ENCODE peak calls at places on chromosomes 7 and 10, in ten cellular contexts. One of them, this sample, is unnamed.

GRCh38 chr10:62002753-62003152 is 101.3 kb downstream of the ARID5B start:
- DNase-seq in neural progenitor cell: no peak
- DNase-seq in A549: no peak
- DNase-seq in HCT116: no peak
- DNase-seq in HFF-Myc: no peak
- DNase-seq in AG04450: no peak
- DNase-seq in foreskin fibroblast: no peak
- DNase-seq in cardiac muscle cell: no peak
- DNase-seq in right cardiac atrium: no peak
- DNase-seq in kidney: no peak
- DNase-seq in this sample: no peak

GRCh38 chr7:98434087-98434486 is 33.2 kb upstream of the BAIAP2L1 start:
- DNase-seq in cardiac muscle cell: no peak
- DNase-seq in right cardiac atrium: no peak
- DNase-seq in foreskin fibroblast: no peak
- DNase-seq in kidney: no peak
- DNase-seq in AG04450: no peak
- DNase-seq in HCT116: no peak
- DNase-seq in A549: no peak
- DNase-seq in neural progenitor cell: no peak
- DNase-seq in HFF-Myc: no peak
- DNase-seq in this sample: no peak

GRCh38 chr10:44983066-44983894 is 4.7 kb upstream of the DEPP1 start:
- DNase-seq in A549: no peak
- DNase-seq in kidney: peak
- DNase-seq in HCT116: no peak
- DNase-seq in right cardiac atrium: peak
- DNase-seq in foreskin fibroblast: no peak
- DNase-seq in AG04450: no peak
- DNase-seq in cardiac muscle cell: no peak
- DNase-seq in HFF-Myc: no peak
- DNase-seq in neural progenitor cell: no peak
- DNase-seq in this sample: no peak

GRCh38 chr7:139232893-139233292 is 1.9 kb downstream of the UBN2 start:
- DNase-seq in HCT116: no peak
- DNase-seq in kidney: no peak
- DNase-seq in AG04450: peak
- DNase-seq in foreskin fibroblast: no peak
- DNase-seq in neural progenitor cell: no peak
- DNase-seq in right cardiac atrium: no peak
- DNase-seq in cardiac muscle cell: no peak
- DNase-seq in HFF-Myc: no peak
- DNase-seq in A549: no peak
- DNase-seq in this sample: no peak

GRCh38 chr7:29955799-29956476 is 33.7 kb downstream of the SCRN1 start:
- DNase-seq in right cardiac atrium: no peak
- DNase-seq in cardiac muscle cell: no peak
- DNase-seq in foreskin fibroblast: no peak
- DNase-seq in neural progenitor cell: no peak
- DNase-seq in kidney: no peak
- DNase-seq in A549: no peak
- DNase-seq in HFF-Myc: no peak
- DNase-seq in AG04450: no peak
- DNase-seq in HCT116: no peak
- DNase-seq in this sample: no peak

GRCh38 chr7:104843198-104843597 is 170.8 kb upstream of the KMT2E start:
- DNase-seq in AG04450: no peak
- DNase-seq in right cardiac atrium: no peak
- DNase-seq in neural progenitor cell: no peak
- DNase-seq in foreskin fibroblast: no peak
- DNase-seq in HCT116: no peak
- DNase-seq in A549: no peak
- DNase-seq in HFF-Myc: no peak
- DNase-seq in cardiac muscle cell: no peak
- DNase-seq in kidney: no peak
- DNase-seq in this sample: no peak

GRCh38 chr10:50625663-50626062 is 1.9 kb upstream of the SGMS1 start:
- DNase-seq in HFF-Myc: no peak
- DNase-seq in right cardiac atrium: no peak
- DNase-seq in cardiac muscle cell: peak
- DNase-seq in AG04450: no peak
- DNase-seq in foreskin fibroblast: no peak
- DNase-seq in neural progenitor cell: peak
- DNase-seq in A549: no peak
- DNase-seq in kidney: no peak
- DNase-seq in HCT116: no peak
- DNase-seq in this sample: no peak

GRCh38 chr10:84523509-84523908 is 195.1 kb downstream of the CCSER2 start:
- DNase-seq in right cardiac atrium: no peak
- DNase-seq in A549: no peak
- DNase-seq in neural progenitor cell: peak
- DNase-seq in HCT116: no peak
- DNase-seq in kidney: no peak
- DNase-seq in foreskin fibroblast: no peak
- DNase-seq in cardiac muscle cell: peak
- DNase-seq in AG04450: no peak
- DNase-seq in HFF-Myc: no peak
- DNase-seq in this sample: peak

GRCh38 chr10:43186150-43186549 is 47.9 kb downstream of the CSGALNACT2 start:
- DNase-seq in right cardiac atrium: no peak
- DNase-seq in A549: no peak
- DNase-seq in HCT116: no peak
- DNase-seq in cardiac muscle cell: no peak
- DNase-seq in AG04450: no peak
- DNase-seq in kidney: no peak
- DNase-seq in foreskin fibroblast: no peak
- DNase-seq in neural progenitor cell: no peak
- DNase-seq in HFF-Myc: no peak
- DNase-seq in this sample: no peak

DNA sequence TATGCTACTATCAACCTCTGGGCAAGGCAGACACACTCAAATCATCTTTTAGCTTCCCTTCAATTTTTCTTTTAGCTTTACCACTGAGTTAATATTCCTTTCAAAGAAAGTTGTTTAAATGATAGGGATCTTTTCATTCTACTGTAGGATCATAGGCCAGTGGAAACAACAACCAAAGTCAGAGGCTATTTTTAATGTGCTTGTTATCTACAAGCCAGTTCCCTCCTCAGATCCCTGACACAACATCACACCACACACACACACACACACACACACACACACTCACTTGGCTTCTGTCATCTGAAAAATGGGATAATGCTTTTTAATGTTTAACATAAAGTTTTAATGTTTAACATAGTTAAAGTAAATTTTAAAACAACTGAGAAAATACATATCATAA is 106.7 kb upstream of the CAV2 start:
- DNase-seq in AG04450: no peak
- DNase-seq in right cardiac atrium: no peak
- DNase-seq in HFF-Myc: no peak
- DNase-seq in kidney: no peak
- DNase-seq in neural progenitor cell: no peak
- DNase-seq in A549: no peak
- DNase-seq in foreskin fibroblast: no peak
- DNase-seq in HCT116: no peak
- DNase-seq in cardiac muscle cell: no peak
- DNase-seq in this sample: no peak
- H3K4me3 ChIP-seq in AG04450: no peak
- H3K4me3 ChIP-seq in right cardiac atrium: no peak
- H3K4me3 ChIP-seq in HFF-Myc: no peak
- H3K4me3 ChIP-seq in kidney: no peak
- H3K4me3 ChIP-seq in neural progenitor cell: no peak
- H3K4me3 ChIP-seq in A549: no peak
- H3K4me3 ChIP-seq in foreskin fibroblast: no peak
- H3K4me3 ChIP-seq in HCT116: no peak
- H3K4me3 ChIP-seq in cardiac muscle cell: no peak
- H3K4me3 ChIP-seq in this sample: no peak

GRCh38 chr7:44238116-44238695 is 37.4 kb downstream of the YKT6 start:
- DNase-seq in A549: no peak
- DNase-seq in neural progenitor cell: no peak
- DNase-seq in AG04450: no peak
- DNase-seq in kidney: no peak
- DNase-seq in foreskin fibroblast: no peak
- DNase-seq in right cardiac atrium: no peak
- DNase-seq in HCT116: no peak
- DNase-seq in HFF-Myc: no peak
- DNase-seq in cardiac muscle cell: no peak
- DNase-seq in this sample: no peak

GRCh38 chr7:44242091-44242490 is 41.3 kb downstream of the YKT6 start:
- DNase-seq in A549: no peak
- DNase-seq in kidney: no peak
- DNase-seq in foreskin fibroblast: no peak
- DNase-seq in HCT116: no peak
- DNase-seq in cardiac muscle cell: no peak
- DNase-seq in right cardiac atrium: no peak
- DNase-seq in neural progenitor cell: no peak
- DNase-seq in AG04450: no peak
- DNase-seq in HFF-Myc: no peak
- DNase-seq in this sample: no peak

GRCh38 chr7:44239361-44239760 is 38.6 kb downstream of the YKT6 start:
- DNase-seq in right cardiac atrium: no peak
- DNase-seq in kidney: no peak
- DNase-seq in HFF-Myc: no peak
- DNase-seq in AG04450: no peak
- DNase-seq in HCT116: no peak
- DNase-seq in cardiac muscle cell: no peak
- DNase-seq in foreskin fibroblast: no peak
- DNase-seq in neural progenitor cell: no peak
- DNase-seq in A549: no peak
- DNase-seq in this sample: no peak

GRCh38 chr7:44240376-44240775 is 39.6 kb downstream of the YKT6 start:
- DNase-seq in HCT116: no peak
- DNase-seq in cardiac muscle cell: no peak
- DNase-seq in HFF-Myc: no peak
- DNase-seq in A549: no peak
- DNase-seq in AG04450: no peak
- DNase-seq in neural progenitor cell: no peak
- DNase-seq in kidney: no peak
- DNase-seq in foreskin fibroblast: no peak
- DNase-seq in right cardiac atrium: no peak
- DNase-seq in this sample: no peak

GRCh38 chr7:44240983-44241510 is 40.3 kb downstream of the YKT6 start:
- DNase-seq in cardiac muscle cell: peak
- DNase-seq in A549: peak
- DNase-seq in HCT116: peak
- DNase-seq in HFF-Myc: peak
- DNase-seq in AG04450: peak
- DNase-seq in foreskin fibroblast: peak
- DNase-seq in neural progenitor cell: peak
- DNase-seq in kidney: no peak
- DNase-seq in right cardiac atrium: peak
- DNase-seq in this sample: peak
- H3K4me3 ChIP-seq in cardiac muscle cell: no peak
- H3K4me3 ChIP-seq in A549: no peak
- H3K4me3 ChIP-seq in HCT116: no peak
- H3K4me3 ChIP-seq in HFF-Myc: no peak
- H3K4me3 ChIP-seq in AG04450: no peak
- H3K4me3 ChIP-seq in foreskin fibroblast: no peak
- H3K4me3 ChIP-seq in neural progenitor cell: no peak
- H3K4me3 ChIP-seq in kidney: no peak
- H3K4me3 ChIP-seq in right cardiac atrium: no peak
- H3K4me3 ChIP-seq in this sample: no peak

GRCh38 chr7:67950321-67951083 is 953.9 kb downstream of the TYW1 start:
- DNase-seq in foreskin fibroblast: no peak
- DNase-seq in HFF-Myc: no peak
- DNase-seq in kidney: no peak
- DNase-seq in right cardiac atrium: no peak
- DNase-seq in neural progenitor cell: no peak
- DNase-seq in AG04450: no peak
- DNase-seq in cardiac muscle cell: no peak
- DNase-seq in A549: no peak
- DNase-seq in HCT116: no peak
- DNase-seq in this sample: no peak
- H3K4me3 ChIP-seq in foreskin fibroblast: no peak
- H3K4me3 ChIP-seq in HFF-Myc: no peak
- H3K4me3 ChIP-seq in kidney: no peak
- H3K4me3 ChIP-seq in right cardiac atrium: no peak
- H3K4me3 ChIP-seq in neural progenitor cell: no peak
- H3K4me3 ChIP-seq in AG04450: no peak
- H3K4me3 ChIP-seq in cardiac muscle cell: no peak
- H3K4me3 ChIP-seq in A549: no peak
- H3K4me3 ChIP-seq in HCT116: no peak
- H3K4me3 ChIP-seq in this sample: no peak

GRCh38 chr7:19117081-19117869 is at the start of gene TWIST1:
- DNase-seq in HCT116: no peak
- DNase-seq in foreskin fibroblast: peak
- DNase-seq in AG04450: peak
- DNase-seq in kidney: peak
- DNase-seq in A549: peak
- DNase-seq in neural progenitor cell: peak
- DNase-seq in cardiac muscle cell: peak
- DNase-seq in right cardiac atrium: peak
- DNase-seq in HFF-Myc: peak
- DNase-seq in this sample: no peak
- H3K4me3 ChIP-seq in HCT116: peak
- H3K4me3 ChIP-seq in foreskin fibroblast: peak
- H3K4me3 ChIP-seq in AG04450: peak
- H3K4me3 ChIP-seq in kidney: peak
- H3K4me3 ChIP-seq in A549: peak
- H3K4me3 ChIP-seq in neural progenitor cell: peak
- H3K4me3 ChIP-seq in cardiac muscle cell: peak
- H3K4me3 ChIP-seq in right cardiac atrium: peak
- H3K4me3 ChIP-seq in HFF-Myc: peak
- H3K4me3 ChIP-seq in this sample: peak

This sample was measured in Jurkat, Clone E6-1.